ENCODE peak calls at places on chromosomes 12 and 14, in nine cellular contexts. D is body of pancreas, W is A549, V is heart left ventricle, L is neural progenitor cell, M is tibial nerve, T is lung, F is esophagus muscularis mucosa, C is NT2/D1. U is an unnamed sample.
A peak's percentile ranks its signal among the peaks of the same experiment; 100 is the strongest.

GRCh38 chr12:67697443-67697842 is 48.9 kb downstream of the DYRK2 start:
- DNase-seq in D (no peak), W (no peak), V (no peak), L (no peak), M (no peak), T (no peak), F (no peak), C (no peak), U (no peak)

GRCh38 chr14:93008381-93008780 is 85.4 kb downstream of the CHGA start:
- DNase-seq in D (no peak), W (no peak), V (no peak), L (no peak), M (no peak), T (no peak), F (no peak), C (no peak), U (peak; percentile 70)

GRCh38 chr14:50366115-50366514 is 30.6 kb downstream of the CDKL1 start:
- DNase-seq in D (no peak), W (no peak), V (no peak), L (no peak), M (no peak), T (no peak), F (no peak), C (no peak), U (no peak)

GRCh38 chr14:63752449-63753169 is 24.7 kb upstream of the SGPP1 start:
- DNase-seq in D (peak; percentile 57), W (no peak), V (peak; percentile 19), L (no peak), M (no peak), T (no peak), F (no peak), C (no peak), U (no peak)

GRCh38 chr14:69355955-69356321 is 42.2 kb downstream of the ERH start:
- DNase-seq in D (no peak), W (no peak), V (no peak), L (no peak), M (peak; percentile 40), T (no peak), F (no peak), C (no peak), U (no peak)

GRCh38 chr12:82665142-82665923 is 21.4 kb upstream of the TMTC2 start:
- DNase-seq in D (no peak), W (no peak), V (no peak), L (peak; percentile 15), M (no peak), T (no peak), F (no peak), C (peak; percentile 15), U (no peak)

GRCh38 chr14:92958373-92959188 is 35.6 kb downstream of the CHGA start:
- DNase-seq in D (no peak), W (no peak), V (no peak), L (no peak), M (no peak), T (no peak), F (no peak), C (no peak), U (no peak)

GRCh38 chr14:73240816-73241480 is 3.6 kb downstream of the PAPLN start:
- DNase-seq in D (peak; percentile 33), W (no peak), V (no peak), L (no peak), M (no peak), T (no peak), F (no peak), C (no peak), U (no peak)

GRCh38 chr14:65948302-65948701 is 535.8 kb downstream of the FUT8 start:
- DNase-seq in D (no peak), W (no peak), V (no peak), L (no peak), M (no peak), T (no peak), F (no peak), C (no peak), U (no peak)

GRCh38 chr12:6285063-6285477 is 25.4 kb upstream of the PLEKHG6 start:
- DNase-seq in D (peak; percentile 68), W (peak; percentile 95), V (peak; percentile 74), L (peak; percentile 86), M (no peak), T (peak; percentile 64), F (no peak), C (peak; percentile 92), U (peak; percentile 67)

GRCh38 chr12:104823985-104824441 is 134.1 kb downstream of the SLC41A2 start:
- DNase-seq in D (peak; percentile 17), W (no peak), V (no peak), L (no peak), M (no peak), T (peak; percentile 32), F (no peak), C (no peak), U (no peak)

GRCh38 chr14:105086833-105087307 is 21.6 kb upstream of the GPR132 start:
- DNase-seq in D (peak; percentile 84), W (peak; percentile 63), V (peak; percentile 78), L (peak; percentile 93), M (peak; percentile 56), T (peak; percentile 75), F (peak; percentile 96), C (no peak), U (peak; percentile 89)

GRCh38 chr14:104604461-104605449 is at the start of gene TMEM179:
- DNase-seq in D (no peak), W (no peak), V (no peak), L (peak; percentile 93), M (no peak), T (no peak), F (no peak), C (peak; percentile 40), U (no peak)

GRCh38 chr12:125221602-125222001 is 156.4 kb downstream of the AACS start:
- DNase-seq in D (no peak), W (no peak), V (no peak), L (no peak), M (no peak), T (no peak), F (no peak), C (no peak), U (no peak)

GRCh38 chr14:65074449-65075155 is 27.7 kb downstream of the MAX start:
- DNase-seq in D (peak; percentile 20), W (no peak), V (no peak), L (no peak), M (no peak), T (no peak), F (no peak), C (no peak), U (no peak)

GRCh38 chr12:88633312-88633711 is 53.0 kb upstream of the KITLG start:
- DNase-seq in D (no peak), W (no peak), V (no peak), L (no peak), M (no peak), T (no peak), F (no peak), C (no peak), U (no peak)

GRCh38 chr14:98997526-98998205 is 274.3 kb downstream of the BCL11B start:
- DNase-seq in D (no peak), W (no peak), V (no peak), L (no peak), M (no peak), T (no peak), F (peak; percentile 66), C (no peak), U (no peak)

GRCh38 chr12:114500775-114501473 is 95.0 kb upstream of the TBX5 start:
- DNase-seq in D (no peak), W (no peak), V (no peak), L (peak; percentile 63), M (no peak), T (no peak), F (no peak), C (no peak), U (peak; percentile 48)

GRCh38 chr12:72057330-72057911 is 118.8 kb downstream of the TPH2 start:
- DNase-seq in D (no peak), W (no peak), V (no peak), L (no peak), M (no peak), T (no peak), F (no peak), C (no peak), U (no peak)

GRCh38 chr12:105109465-105110212 is 2.1 kb downstream of the WASHC4 start:
- DNase-seq in D (no peak), W (no peak), V (no peak), L (no peak), M (no peak), T (no peak), F (no peak), C (no peak), U (no peak)

GRCh38 chr12:56769868-56770267 is 6.7 kb downstream of the HSD17B6 start:
- DNase-seq in D (no peak), W (no peak), V (no peak), L (no peak), M (no peak), T (no peak), F (no peak), C (no peak), U (no peak)
- H3K4me1 ChIP-seq in D (peaks cover 11% of the 10 kb centered on the region), W (peaks cover 7% of the 10 kb centered on the region), V (no peaks in the 10 kb centered on the region), L (peaks cover 13% of the 10 kb centered on the region), M (no peaks in the 10 kb centered on the region), T (no peaks in the 10 kb centered on the region), F (no peaks in the 10 kb centered on the region), C (peaks cover 8% of the 10 kb centered on the region), U (no peaks in the 10 kb centered on the region)

GRCh38 chr12:1799882-1800645 is 20.3 kb upstream of the LRTM2 start:
- DNase-seq in D (no peak), W (no peak), V (no peak), L (no peak), M (peak; percentile 5), T (no peak), F (no peak), C (no peak), U (no peak)
- H3K4me3 ChIP-seq in D (no peak overlapping the region), W (no peak overlapping the region), V (no peak overlapping the region), L (no peak overlapping the region), M (no peak overlapping the region), T (no peak overlapping the region), F (no peak overlapping the region), C (no peak overlapping the region), U (no peak overlapping the region)

GRCh38 chr14:67773844-67774377 is 42.5 kb downstream of the ZFYVE26 start:
- DNase-seq in D (no peak), W (no peak), V (no peak), L (no peak), M (no peak), T (no peak), F (no peak), C (no peak), U (no peak)
- H3K9me3 ChIP-seq in D (no peaks in the 10 kb centered on the region), W (no peaks in the 10 kb centered on the region), V (no peaks in the 10 kb centered on the region), L (no peaks in the 10 kb centered on the region), M (no peaks in the 10 kb centered on the region), T (no peaks in the 10 kb centered on the region), F (no peaks in the 10 kb centered on the region), C (no peaks in the 10 kb centered on the region), U (no peaks in the 10 kb centered on the region)

DNA sequence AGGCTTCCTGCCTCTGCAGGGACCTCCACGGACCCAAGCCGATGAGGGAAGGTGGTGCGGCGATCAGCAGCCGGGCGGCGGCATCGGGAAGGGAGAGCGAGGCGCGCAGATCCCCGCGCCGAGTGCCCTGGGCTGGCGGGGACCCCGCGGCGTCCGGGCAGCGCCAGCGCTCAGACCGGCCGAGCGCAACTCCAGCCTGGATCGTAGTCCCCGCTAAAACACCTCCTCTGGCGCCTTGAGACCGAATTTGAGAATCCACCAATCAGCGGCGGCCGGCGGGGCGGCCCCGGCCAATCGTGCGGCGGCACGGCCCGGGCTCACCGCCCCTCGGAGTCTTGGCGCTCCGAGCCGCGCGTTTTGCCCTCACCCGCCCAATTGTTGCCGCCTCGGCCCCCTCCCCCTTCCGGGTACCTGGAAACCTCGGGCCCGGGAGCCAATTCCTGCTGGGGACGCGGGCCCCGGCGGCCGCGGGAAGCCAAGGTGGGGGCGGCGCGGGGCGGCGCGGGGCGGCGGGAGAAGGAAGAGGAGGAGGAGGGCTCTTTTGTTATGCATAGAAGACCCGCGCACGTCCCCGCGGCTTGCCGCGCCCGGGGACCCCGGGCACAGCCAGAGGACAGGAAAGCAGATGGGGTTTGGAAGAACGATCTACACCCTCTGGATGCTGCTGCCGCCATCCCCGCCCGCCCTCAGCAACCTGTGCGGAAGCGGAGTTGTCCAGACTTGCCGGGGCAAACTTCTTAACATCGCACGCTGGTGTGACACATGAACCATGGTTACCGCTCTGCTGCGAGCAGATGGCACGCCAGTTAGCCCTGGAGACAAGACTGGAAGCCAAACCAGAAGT is at the start of gene E2F7:
- DNase-seq in D (peak; percentile 90), W (peak; percentile 96), V (peak; percentile 88), L (peak; percentile 98), M (peak; percentile 52), T (peak; percentile 87), F (peak; percentile 93), C (peak; percentile 95), U (peak; percentile 96)
- H3K4me1 ChIP-seq in D (peaks cover 7% of the 10 kb centered on the region), W (peaks cover 11% of the 10 kb centered on the region), V (peaks cover 8% of the 10 kb centered on the region), L (peaks cover 25% of the 10 kb centered on the region), M (peaks cover 11% of the 10 kb centered on the region), T (no peaks in the 10 kb centered on the region), F (peaks cover 14% of the 10 kb centered on the region), C (no peaks in the 10 kb centered on the region), U (no peaks in the 10 kb centered on the region)